ENCODE peak calls at places on chromosomes 4 and X, in seven cellular contexts. V is stimulated activated naive B cell treated with anti-CD40 and anti-IgM and Interleukin-4, amounts not matched to agents 10 μg/mL and 1 μg/mL and 100 μg/mL, for 72 hours; F is naive thymus-derived CD4-positive, alpha-beta T cell; L is right cardiac atrium; Y is central memory CD4-positive, alpha-beta T cell; Z is GM12892; U is stimulated activated CD4-positive, alpha-beta T cell treated with anti-CD3 and anti-CD28 coated beads, TNF-alpha, amount 100 ng/mL, for 48 hours. R is an unnamed sample.

GRCh38 chr4:56619160-56619559 is 61.9 kb downstream of the HOPX start:
- DNase-seq in V (no peak), F (no peak), L (no peak), Y (no peak), Z (no peak), U (no peak), R (no peak)

GRCh38 chr4:183132081-183132480 is 33.0 kb downstream of the WWC2 start:
- DNase-seq in V (no peak), F (no peak), L (no peak), Y (no peak), Z (no peak), U (no peak), R (no peak)

GRCh38 chr4:177264788-177265422 is 44.8 kb upstream of the NEIL3 start:
- DNase-seq in V (no peak), F (no peak), L (no peak), Y (no peak), Z (no peak), U (no peak), R (no peak)

GRCh38 chr4:140448830-140449229 is 21.4 kb upstream of the CLGN start:
- DNase-seq in V (no peak), F (no peak), L (no peak), Y (no peak), Z (no peak), U (no peak), R (no peak)

GRCh38 chr4:71774136-71774535 is 9.7 kb downstream of the GC start:
- DNase-seq in V (no peak), F (no peak), L (no peak), Y (no peak), Z (no peak), U (no peak), R (no peak)

GRCh38 chr4:7067523-7068278 is at the start of gene GRPEL1:
- DNase-seq in V (peak; percentile 99), F (peak; percentile 100), L (peak; percentile 100), Y (peak; percentile 100), Z (peak; percentile 82), U (peak; percentile 100), R (peak; percentile 100)

GRCh38 chrX:23332888-23333821 is 1.5 kb upstream of the PTCHD1 start:
- DNase-seq in V (no peak), F (no peak), L (no peak), Y (no peak), Z (no peak), U (no peak), R (no peak)

GRCh38 chr4:100590308-100590707 is 72.5 kb upstream of the EMCN start:
- DNase-seq in V (no peak), F (no peak), L (no peak), Y (no peak), Z (no peak), U (no peak), R (no peak)

GRCh38 chrX:150486011-150486410 is 82.4 kb upstream of the MTM1 start:
- DNase-seq in V (no peak), F (peak; percentile 44), L (peak; percentile 54), Y (peak; percentile 38), Z (no peak), U (peak; percentile 17), R (peak; percentile 49)

GRCh38 chr4:85747871-85748491 is 273.0 kb downstream of the ARHGAP24 start:
- DNase-seq in V (peak; percentile 36), F (no peak), L (no peak), Y (no peak), Z (no peak), U (no peak), R (no peak)

GRCh38 chrX:7706032-7706431 is 136.9 kb upstream of the VCX start:
- DNase-seq in V (no peak), F (no peak), L (no peak), Y (no peak), Z (no peak), U (no peak), R (no peak)

GRCh38 chrX:1093586-1094538 is 118.6 kb downstream of the CRLF2 start:
- DNase-seq in V (no peak), F (no peak), L (no peak), Y (no peak), Z (no peak), U (no peak), R (no peak)

GRCh38 chrX:150316564-150316963 is 46.6 kb upstream of the MAMLD1 start:
- DNase-seq in V (no peak), F (no peak), L (no peak), Y (no peak), Z (no peak), U (no peak), R (no peak)

GRCh38 chr4:38904090-38904666 is 36.6 kb downstream of the FAM114A1 start:
- DNase-seq in V (no peak), F (no peak), L (no peak), Y (no peak), Z (no peak), U (no peak), R (no peak)

GRCh38 chrX:39492495-39493162 is 605.1 kb downstream of the BCOR start:
- DNase-seq in V (peak; percentile 26), F (no peak), L (no peak), Y (no peak), Z (no peak), U (no peak), R (no peak)

GRCh38 chr4:133484287-133484686 is 335.2 kb downstream of the PCDH10 start:
- DNase-seq in V (no peak), F (no peak), L (no peak), Y (no peak), Z (no peak), U (no peak), R (no peak)

GRCh38 chr4:6908397-6909112 is 1.1 kb upstream of the TBC1D14 start:
- DNase-seq in V (no peak), F (no peak), L (no peak), Y (no peak), Z (no peak), U (no peak), R (no peak)

GRCh38 chr4:5371415-5372190 is 320.3 kb downstream of the STK32B start:
- DNase-seq in V (no peak), F (no peak), L (no peak), Y (no peak), Z (no peak), U (no peak), R (no peak)

GRCh38 chr4:82756061-82756460 is 42.5 kb downstream of the SCD5 start:
- DNase-seq in V (no peak), F (no peak), L (no peak), Y (no peak), Z (no peak), U (no peak), R (no peak)

GRCh38 chr4:101126044-101126443 is 221.3 kb downstream of the PPP3CA start:
- DNase-seq in V (no peak), F (no peak), L (no peak), Y (no peak), Z (no peak), U (no peak), R (no peak)

GRCh38 chr4:54754394-54754793 is 96.6 kb downstream of the KIT start:
- DNase-seq in V (no peak), F (no peak), L (no peak), Y (no peak), Z (no peak), U (no peak), R (no peak)

GRCh38 chrX:38260231-38260630 is 39.6 kb upstream of the SRPX start:
- DNase-seq in V (no peak), F (no peak), L (no peak), Y (no peak), Z (peak; percentile 8), U (no peak), R (no peak)

GRCh38 chrX:41779058-41779564 is 55.1 kb downstream of the GPR82 start:
- DNase-seq in V (no peak), F (no peak), L (no peak), Y (no peak), Z (no peak), U (no peak), R (no peak)

R was measured in CD4-positive, alpha-beta memory T cell.